ENCODE peak calls at places on chromosomes 4 and X, in seven cellular contexts. A is left lung, P is K562, O is lower lobe of right lung, H is GM13977, Y is MM.1S, S is GM12878. Q is an unnamed sample.
A peak's percentile ranks its signal among the peaks of the same experiment; 100 is the strongest.

GRCh38 chr4:104436542-104436941 is 58.2 kb downstream of the CXXC4 start:
- DNase-seq in S (no peak), P (no peak), A (no peak), Y (no peak), O (no peak), H (no peak), Q (no peak)

GRCh38 chrX:118652717-118653116 is 74.7 kb upstream of the IL13RA1 start:
- DNase-seq in P (no peak), Y (no peak), A (no peak), S (no peak), O (no peak), H (no peak), Q (no peak)

GRCh38 chr4:118881512-118882146 is 7.0 kb upstream of the SYNPO2 start:
- DNase-seq in O (no peak), Y (no peak), P (no peak), S (no peak), A (no peak), H (no peak), Q (no peak)

GRCh38 chr4:139207873-139208403 is 30.9 kb upstream of the ELF2 start:
- DNase-seq in A (no peak), S (no peak), Y (no peak), P (no peak), H (no peak), O (no peak), Q (no peak)

GRCh38 chr4:170391066-170391754 is 301.5 kb upstream of the AADAT start:
- DNase-seq in H (no peak), A (no peak), S (no peak), P (no peak), O (no peak), Y (no peak), Q (no peak)

GRCh38 chrX:24034485-24034884 is 7.5 kb upstream of the KLHL15 start:
- DNase-seq in A (no peak), O (no peak), P (no peak), H (no peak), Y (no peak), S (no peak), Q (no peak)

GRCh38 chr4:8909548-8909947 is 37.9 kb upstream of the HMX1 start:
- DNase-seq in P (no peak), H (no peak), A (peak; percentile 13), Y (no peak), O (no peak), S (no peak), Q (no peak)

GRCh38 chrX:7170903-7171302 is 22.9 kb upstream of the PUDP start:
- DNase-seq in A (no peak), S (no peak), H (no peak), O (no peak), P (peak; percentile 64), Y (no peak), Q (peak; percentile 49)

GRCh38 chrX:40244980-40245379 is 147.2 kb upstream of the BCOR start:
- DNase-seq in A (no peak), P (no peak), Y (no peak), H (no peak), S (no peak), O (no peak), Q (no peak)

GRCh38 chr4:6425911-6426310 is 46.5 kb downstream of the PPP2R2C start:
- DNase-seq in A (peak; percentile 57), O (no peak), S (no peak), Y (no peak), H (no peak), P (no peak), Q (no peak)

GRCh38 chr4:75671802-75672421 is 1.3 kb downstream of the G3BP2 start:
- DNase-seq in Y (no peak), A (no peak), O (no peak), P (no peak), S (no peak), H (no peak), Q (no peak)

GRCh38 chr4:16914208-16914607 is 15.8 kb upstream of the LDB2 start:
- DNase-seq in H (no peak), S (no peak), P (no peak), Y (peak; percentile 7), A (no peak), O (no peak), Q (no peak)

GRCh38 chrX:56928546-56928945 is 66.8 kb downstream of the SPIN3 start:
- DNase-seq in S (no peak), A (no peak), Y (no peak), H (no peak), P (no peak), O (no peak), Q (no peak)

GRCh38 chrX:12950851-12951589 is 23.9 kb upstream of the TMSB4X start:
- DNase-seq in O (peak; percentile 54), P (peak; percentile 84), H (no peak), A (no peak), S (peak; percentile 73), Y (no peak), Q (peak; percentile 64)

GRCh38 chr4:20433101-20433705 is 181.5 kb downstream of the SLIT2 start:
- DNase-seq in H (no peak), A (no peak), S (no peak), O (no peak), P (no peak), Y (no peak), Q (no peak)

GRCh38 chrX:72255445-72255844 is 16.6 kb upstream of the ERCC6L start:
- DNase-seq in O (peak; percentile 67), Y (no peak), A (peak; percentile 79), H (no peak), P (no peak), S (no peak), Q (no peak)

GRCh38 chr4:101621120-101621519 is 169.4 kb upstream of the BANK1 start:
- DNase-seq in O (no peak), P (no peak), S (no peak), Y (no peak), H (no peak), A (no peak), Q (no peak)

GRCh38 chr4:60656171-60656570 is 544.0 kb upstream of the ADGRL3 start:
- DNase-seq in A (no peak), O (no peak), Y (no peak), P (no peak), S (no peak), H (no peak), Q (no peak)
- TF ChIP-seq CTCF in A (no peak), O (no peak), Y (no peak), P (no peak), S (no peak), H (no peak), Q (no peak)

GRCh38 chr4:152422817-152423320 is 113.0 kb downstream of the FBXW7 start:
- DNase-seq in A (no peak), P (no peak), O (no peak), S (no peak), Y (no peak), H (no peak), Q (no peak)

GRCh38 chr4:152424980-152425379 is 110.9 kb downstream of the FBXW7 start:
- DNase-seq in H (no peak), Y (no peak), S (no peak), O (no peak), A (no peak), P (no peak), Q (peak; percentile 51)

GRCh38 chr4:152417648-152418047 is 118.2 kb downstream of the FBXW7 start:
- DNase-seq in A (no peak), O (no peak), Y (no peak), H (no peak), P (no peak), S (no peak), Q (no peak)

GRCh38 chr4:152419809-152420208 is 116.1 kb downstream of the FBXW7 start:
- DNase-seq in A (no peak), O (no peak), Y (no peak), S (no peak), P (no peak), H (no peak), Q (no peak)

DNA sequence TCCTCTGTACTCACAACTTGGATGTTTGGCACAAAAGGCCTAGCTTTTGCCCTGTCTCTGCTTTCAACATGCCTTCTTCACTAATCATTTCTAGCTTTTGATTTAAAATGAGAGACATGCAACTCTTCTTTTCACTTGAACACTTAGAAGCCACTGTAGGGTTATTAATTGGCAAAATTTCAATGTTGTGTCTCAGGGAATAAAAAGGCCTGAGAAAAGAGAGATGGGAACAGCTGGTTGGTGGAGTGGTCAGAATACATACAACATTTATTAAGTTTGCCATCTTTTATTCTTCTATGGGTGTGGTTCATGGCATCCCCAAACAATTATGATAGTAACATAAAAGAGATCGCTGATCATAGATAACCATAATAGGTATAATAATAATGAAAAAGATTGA is 114.3 kb downstream of the FBXW7 start:
- DNase-seq in A (no peak), S (no peak), Y (no peak), H (no peak), O (no peak), P (no peak), Q (no peak)
- TF ChIP-seq CTCF in A (no peak), S (no peak), Y (no peak), H (no peak), O (no peak), P (no peak), Q (no peak)

DNA sequence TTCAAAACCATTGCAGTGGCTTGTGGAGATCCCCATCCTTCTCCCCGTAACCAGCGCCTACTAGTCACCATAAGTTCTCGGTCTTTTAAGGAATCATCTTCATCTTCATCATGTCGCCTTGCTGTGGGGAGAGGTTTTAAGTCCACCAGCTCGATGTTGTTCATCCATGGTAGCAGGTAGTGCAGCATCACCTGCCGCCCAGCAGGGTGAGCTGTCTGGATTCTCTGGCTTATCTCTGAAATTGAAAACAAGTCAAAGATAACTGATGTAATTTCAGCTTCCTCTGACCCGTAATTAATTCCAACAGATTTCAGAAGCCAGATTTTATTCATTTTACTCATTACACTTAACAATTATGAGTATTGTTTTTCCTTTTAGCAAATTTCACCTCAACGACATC is 67.4 kb downstream of the ZAR1 start:
- DNase-seq in P (peak; percentile 15), A (no peak), H (no peak), Y (no peak), S (no peak), O (no peak), Q (no peak)
- TF ChIP-seq CTCF in P (peak; percentile 15), A (no peak), H (no peak), Y (peak; percentile 33), S (peak; percentile 6), O (no peak), Q (no peak)

GRCh38 chr4:10157478-10158354 is 41.1 kb upstream of the WDR1 start:
- DNase-seq in O (peak; percentile 51), H (peak; percentile 75), A (no peak), S (peak; percentile 9), P (peak; percentile 83), Y (peak; percentile 53), Q (peak; percentile 60)
- TF ChIP-seq CTCF in O (peak; percentile 75), H (peak; percentile 83), A (peak; percentile 70), S (peak; percentile 80), P (peak; percentile 87), Y (peak; percentile 87), Q (peak; percentile 84)

DNA sequence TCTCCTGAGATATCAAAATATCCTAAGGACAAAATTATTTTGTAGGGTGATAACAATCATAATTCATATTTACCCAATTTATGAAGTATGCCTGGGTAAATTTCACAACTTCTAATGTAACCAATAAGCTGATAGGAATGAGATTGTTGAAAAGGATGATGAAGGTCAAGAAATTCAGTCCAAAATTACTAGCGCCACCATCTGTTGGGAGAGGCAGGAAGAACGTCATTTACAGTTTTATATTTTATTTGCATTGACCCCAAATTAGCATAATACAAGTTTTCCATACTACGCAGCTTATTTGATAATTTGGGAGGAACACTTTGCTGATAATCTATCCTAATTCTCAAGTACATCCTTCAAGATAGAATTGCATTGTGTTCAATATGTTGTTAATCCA is 78.7 kb downstream of the ATP8A1 start:
- DNase-seq in P (no peak), Y (no peak), A (no peak), S (no peak), O (no peak), H (no peak), Q (no peak)
- TF ChIP-seq CTCF in P (no peak), Y (no peak), A (no peak), S (no peak), O (no peak), H (no peak), Q (no peak)